ENCODE peak calls at places on chromosomes 2 and 18, in five cellular contexts. S is stomach, Q is astrocyte of the cerebellum, X is IMR-90, A is tibial nerve. J is an unnamed sample.

GRCh38 chr2:68447118-68447517 is 20.0 kb downstream of the FBXO48 start:
- DNase-seq in S (no peak), Q (no peak), X (no peak), A (no peak), J (no peak)

GRCh38 chr2:23499419-23499818 is 114.4 kb downstream of the KLHL29 start:
- DNase-seq in S (no peak), Q (no peak), X (no peak), A (no peak), J (no peak)

GRCh38 chr2:205051417-205051816 is 506.1 kb downstream of the PARD3B start:
- DNase-seq in S (no peak), Q (no peak), X (no peak), A (no peak), J (no peak)

GRCh38 chr18:53838796-53839195 is 385.7 kb downstream of the MBD2 start:
- DNase-seq in S (no peak), Q (no peak), X (no peak), A (no peak), J (no peak)

GRCh38 chr2:3485166-3485565 is 34.2 kb downstream of the ADI1 start:
- DNase-seq in S (no peak), Q (no peak), X (no peak), A (no peak), J (no peak)

GRCh38 chr2:202429164-202429980 is 53.2 kb downstream of the BMPR2 start:
- DNase-seq in S (no peak), Q (no peak), X (peak; percentile 93), A (no peak), J (peak; percentile 31)

GRCh38 chr2:200086911-200087310 is 131.5 kb downstream of the MAIP1 start:
- DNase-seq in S (no peak), Q (no peak), X (no peak), A (no peak), J (no peak)

GRCh38 chr2:230798769-230799399 is 65.9 kb upstream of the ITM2C start:
- DNase-seq in S (no peak), Q (peak; percentile 63), X (peak; percentile 62), A (no peak), J (no peak)

GRCh38 chr18:55268629-55269275 is 309.5 kb upstream of the CCDC68 start:
- DNase-seq in S (no peak), Q (no peak), X (no peak), A (no peak), J (no peak)

GRCh38 chr2:98710709-98711108 is 20.2 kb downstream of the MGAT4A start:
- DNase-seq in S (no peak), Q (no peak), X (no peak), A (no peak), J (no peak)

GRCh38 chr2:230575640-230576324 is 136.9 kb upstream of the CAB39 start:
- DNase-seq in S (no peak), Q (no peak), X (no peak), A (no peak), J (no peak)

GRCh38 chr18:45254683-45255082 is 360.6 kb upstream of the SLC14A2 start:
- DNase-seq in S (no peak), Q (no peak), X (no peak), A (peak; percentile 36), J (no peak)

GRCh38 chr18:46053368-46054095 is 18.5 kb downstream of the PSTPIP2 start:
- DNase-seq in S (no peak), Q (peak; percentile 23), X (peak; percentile 68), A (no peak), J (no peak)

GRCh38 chr18:73577365-73577764 is 570.3 kb downstream of the FBXO15 start:
- DNase-seq in S (no peak), Q (peak; percentile 5), X (peak; percentile 69), A (no peak), J (peak; percentile 71)

GRCh38 chr2:27133905-27134780 is at the start of gene PREB:
- DNase-seq in S (peak; percentile 99), Q (peak; percentile 85), X (peak; percentile 92), A (peak; percentile 91), J (peak; percentile 69)

GRCh38 chr2:53095664-53096063 is 671.9 kb upstream of the CHAC2 start:
- DNase-seq in S (no peak), Q (no peak), X (no peak), A (no peak), J (no peak)

GRCh38 chr18:49911414-49911813 is 98.1 kb upstream of the ACAA2 start:
- DNase-seq in S (no peak), Q (no peak), X (no peak), A (no peak), J (no peak)

GRCh38 chr2:99066602-99067001 is 74.9 kb upstream of the C2orf15 start:
- DNase-seq in S (peak; percentile 39), Q (peak; percentile 16), X (peak; percentile 61), A (no peak), J (peak; percentile 8)

GRCh38 chr2:8542381-8543064 is 139.3 kb upstream of the ID2 start:
- DNase-seq in S (no peak), Q (no peak), X (no peak), A (no peak), J (no peak)

GRCh38 chr2:32895424-32895823 is 51.3 kb upstream of the LTBP1 start:
- DNase-seq in S (no peak), Q (no peak), X (no peak), A (no peak), J (no peak)

GRCh38 chr2:84389794-84390193 is 69.3 kb downstream of the SUCLG1 start:
- DNase-seq in S (no peak), Q (no peak), X (no peak), A (no peak), J (no peak)

GRCh38 chr2:159904127-159904564 is 106.1 kb upstream of the CD302 start:
- DNase-seq in S (no peak), Q (no peak), X (no peak), A (no peak), J (no peak)

GRCh38 chr2:74146929-74147728 is 583 bp downstream of the BOLA3 start:
- DNase-seq in S (no peak), Q (no peak), X (peak; percentile 34), A (no peak), J (no peak)

GRCh38 chr2:48471048-48471474 is 58.9 kb upstream of the STON1 start:
- DNase-seq in S (no peak), Q (peak; percentile 80), X (peak; percentile 78), A (no peak), J (no peak)

GRCh38 chr2:183284606-183285005 is 160.4 kb downstream of the NUP35 start:
- DNase-seq in S (no peak), Q (peak; percentile 6), X (peak; percentile 34), A (no peak), J (no peak)

GRCh38 chr2:209960676-209961630 is 41.5 kb upstream of the RPE start:
- DNase-seq in S (peak; percentile 61), Q (peak; percentile 86), X (peak; percentile 37), A (peak; percentile 16), J (peak; percentile 72)

GRCh38 chr2:204234879-204235278 is 298.3 kb downstream of the ICOS start:
- DNase-seq in S (no peak), Q (peak; percentile 23), X (peak; percentile 50), A (no peak), J (no peak)

GRCh38 chr2:231570903-231571302 is 21.8 kb upstream of the TEX44 start:
- DNase-seq in S (no peak), Q (no peak), X (no peak), A (no peak), J (no peak)

GRCh38 chr2:200239216-200239615 is 67.3 kb upstream of the SPATS2L start:
- DNase-seq in S (no peak), Q (no peak), X (no peak), A (no peak), J (no peak)

GRCh38 chr2:234081970-234082822 is 31.7 kb downstream of the SPP2 start:
- DNase-seq in S (peak; percentile 86), Q (no peak), X (no peak), A (no peak), J (no peak)
- H3K4me3 ChIP-seq in S (no peak overlapping the region), Q (no peak overlapping the region), X (no peak overlapping the region), A (no peak overlapping the region), J (no peak overlapping the region)

DNA sequence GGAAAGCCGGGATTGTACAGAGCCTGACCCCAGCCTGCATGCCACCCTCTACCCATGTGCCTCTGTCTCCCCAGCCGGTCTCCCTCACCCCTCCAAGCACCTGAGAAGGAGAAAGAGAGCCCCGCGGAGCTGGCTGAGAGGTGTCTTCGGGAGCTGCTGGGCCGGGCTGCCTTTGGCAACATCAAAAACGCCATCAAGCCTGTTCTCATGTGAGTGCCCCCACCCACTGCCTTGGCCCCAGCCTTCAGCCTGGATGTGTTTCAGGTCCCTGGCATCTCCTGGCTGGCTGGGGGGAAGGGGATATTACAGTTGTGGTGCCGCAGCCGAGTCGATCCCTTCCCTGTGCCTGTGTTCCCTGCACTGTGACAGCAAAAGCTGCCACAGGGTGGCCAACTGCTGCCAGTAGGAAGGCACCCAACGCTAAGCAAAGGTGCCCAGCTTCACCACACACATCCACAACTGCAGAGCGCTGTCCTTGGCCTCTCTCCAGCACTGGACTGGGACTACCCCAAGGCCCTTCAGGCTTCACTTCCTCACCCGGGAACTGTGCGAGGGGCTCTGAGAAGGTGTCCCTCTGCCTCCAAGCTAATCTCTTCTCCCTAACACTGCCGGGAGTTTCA is 38.4 kb downstream of the POMC start:
- DNase-seq in S (no peak), Q (no peak), X (no peak), A (no peak), J (no peak)
- TF ChIP-seq CTCF in S (no peak), Q (no peak), X (no peak), A (peak; percentile 12), J (no peak)

GRCh38 chr2:191845248-191845715 is 1.6 kb downstream of the CAVIN2 start:
- DNase-seq in S (no peak), Q (no peak), X (no peak), A (no peak), J (no peak)
- H3K4me3 ChIP-seq in S (peak overlapping the region; percentile 45), Q (peak overlapping the region; percentile 20), X (peak overlapping the region; percentile 33), A (peak overlapping the region; percentile 22), J (no peak overlapping the region)

DNA sequence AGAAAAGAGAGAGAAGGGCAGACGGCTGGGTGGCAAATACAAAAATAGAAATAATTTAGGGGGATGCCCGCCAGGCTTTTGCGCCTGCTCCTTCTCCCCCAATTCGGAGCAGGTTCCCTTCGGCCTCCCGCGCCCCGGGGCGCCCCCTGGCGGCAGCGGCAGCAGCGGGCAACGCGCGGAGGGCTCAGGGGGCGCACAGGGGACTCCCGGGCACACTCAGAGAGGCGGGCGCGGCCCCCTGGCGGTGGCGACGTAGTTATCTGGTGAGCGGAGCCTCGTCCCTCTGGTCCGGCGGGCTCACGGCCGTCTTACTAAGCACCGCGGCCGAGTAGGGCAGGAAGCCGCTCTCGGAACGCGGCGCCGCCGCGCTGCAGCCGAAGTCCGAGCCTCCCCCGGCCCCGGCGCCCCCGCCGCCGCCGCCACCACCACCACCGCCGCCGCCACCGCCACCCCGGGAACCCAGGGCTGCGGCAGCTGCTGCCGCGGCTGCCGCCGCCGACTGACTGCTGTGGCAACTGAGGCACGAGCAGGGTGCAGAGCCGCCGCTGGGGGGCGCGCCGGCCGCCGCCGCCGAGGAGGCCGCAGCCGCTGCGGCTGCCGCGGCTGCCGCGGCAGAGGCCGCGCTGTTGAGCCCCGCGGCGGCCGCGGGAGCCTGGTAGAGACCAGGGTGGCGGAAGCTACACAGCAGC is 3.8 kb downstream of the EVX2 start:
- DNase-seq in S (no peak), Q (no peak), X (peak; percentile 30), A (no peak), J (no peak)
- TF ChIP-seq CTCF in S (no peak), Q (peak; percentile 63), X (peak; percentile 67), A (peak; percentile 39), J (peak; percentile 74)

DNA sequence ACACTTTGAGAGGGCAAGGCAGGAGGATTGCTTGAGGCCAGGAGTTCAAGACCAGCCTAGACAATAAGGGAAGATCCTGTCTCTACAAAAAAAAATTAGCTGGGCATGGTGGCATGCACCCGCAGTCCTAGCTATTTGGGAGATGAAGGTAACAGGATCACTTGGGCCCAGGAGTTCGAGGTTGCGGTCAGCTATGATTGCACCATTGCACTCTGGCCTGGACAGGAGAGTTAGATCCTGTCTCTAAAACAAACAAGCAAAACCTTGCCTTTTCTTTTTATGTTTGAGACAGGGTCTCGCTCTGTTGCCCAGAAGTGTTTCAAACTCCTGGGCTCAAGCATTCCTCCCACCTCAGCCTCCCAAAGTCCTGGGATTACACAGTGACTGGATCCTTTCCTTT is 14.5 kb upstream of the THADA start:
- DNase-seq in S (no peak), Q (no peak), X (no peak), A (no peak), J (no peak)
- H3K4me3 ChIP-seq in S (no peak overlapping the region), Q (no peak overlapping the region), X (no peak overlapping the region), A (no peak overlapping the region), J (no peak overlapping the region)